ENCODE peak calls at places on chromosome X, in five cellular contexts. One of them, this sample, is unnamed.
A peak's percentile ranks its signal among the peaks of the same experiment; 100 is the strongest.

GRCh38 chrX:15873566-15873965 is 19.0 kb upstream of the AP1S2 start:
- DNase-seq in mesenchymal stem cell: no peak
- DNase-seq in trophoblast cell: no peak
- DNase-seq in IMR-90: peak; percentile 6
- DNase-seq in H1: no peak
- DNase-seq in this sample: no peak

GRCh38 chrX:350148-350533 is 31.5 kb upstream of the GTPBP6 start:
- DNase-seq in mesenchymal stem cell: no peak
- DNase-seq in trophoblast cell: no peak
- DNase-seq in IMR-90: no peak
- DNase-seq in H1: no peak
- DNase-seq in this sample: no peak

GRCh38 chrX:97850911-97851310 is 967.2 kb downstream of the RPA4 start:
- DNase-seq in mesenchymal stem cell: no peak
- DNase-seq in trophoblast cell: no peak
- DNase-seq in IMR-90: peak; percentile 8
- DNase-seq in H1: no peak
- DNase-seq in this sample: no peak

GRCh38 chrX:152926279-152926678 is 28.4 kb downstream of the ZNF185 start:
- DNase-seq in mesenchymal stem cell: peak; percentile 74
- DNase-seq in trophoblast cell: peak; percentile 25
- DNase-seq in IMR-90: peak; percentile 70
- DNase-seq in H1: peak; percentile 58
- DNase-seq in this sample: peak; percentile 38

GRCh38 chrX:104113237-104113965 is 1.1 kb downstream of the ZCCHC18 start:
- DNase-seq in mesenchymal stem cell: peak; percentile 66
- DNase-seq in trophoblast cell: peak; percentile 36
- DNase-seq in IMR-90: peak; percentile 53
- DNase-seq in H1: peak; percentile 49
- DNase-seq in this sample: peak; percentile 37

GRCh38 chrX:134287356-134287755 is 50.4 kb downstream of the CCDC160 start:
- DNase-seq in mesenchymal stem cell: no peak
- DNase-seq in trophoblast cell: no peak
- DNase-seq in IMR-90: no peak
- DNase-seq in H1: no peak
- DNase-seq in this sample: no peak

GRCh38 chrX:68693481-68694410 is 46.3 kb downstream of the STARD8 start:
- DNase-seq in mesenchymal stem cell: peak; percentile 60
- DNase-seq in trophoblast cell: peak; percentile 64
- DNase-seq in IMR-90: peak; percentile 50
- DNase-seq in H1: peak; percentile 71
- DNase-seq in this sample: peak; percentile 59

GRCh38 chrX:130093271-130093670 is 17.0 kb downstream of the ELF4 start:
- DNase-seq in mesenchymal stem cell: no peak
- DNase-seq in trophoblast cell: no peak
- DNase-seq in IMR-90: no peak
- DNase-seq in H1: no peak
- DNase-seq in this sample: no peak

GRCh38 chrX:74421181-74422028 is at the start of gene SLC16A2:
- DNase-seq in mesenchymal stem cell: peak; percentile 89
- DNase-seq in trophoblast cell: peak; percentile 50
- DNase-seq in IMR-90: peak; percentile 79
- DNase-seq in H1: peak; percentile 60
- DNase-seq in this sample: peak; percentile 62

GRCh38 chrX:74420194-74421035 is 878 bp upstream of the SLC16A2 start:
- DNase-seq in mesenchymal stem cell: peak; percentile 57
- DNase-seq in trophoblast cell: peak; percentile 61
- DNase-seq in IMR-90: peak; percentile 48
- DNase-seq in H1: peak; percentile 68
- DNase-seq in this sample: peak; percentile 48

GRCh38 chrX:74422029-74422352 is 698 bp downstream of the SLC16A2 start:
- DNase-seq in mesenchymal stem cell: no peak
- DNase-seq in trophoblast cell: no peak
- DNase-seq in IMR-90: no peak
- DNase-seq in H1: no peak
- DNase-seq in this sample: no peak

GRCh38 chrX:74422576-74423288 is 1.4 kb downstream of the SLC16A2 start:
- DNase-seq in mesenchymal stem cell: peak; percentile 73
- DNase-seq in trophoblast cell: no peak
- DNase-seq in IMR-90: peak; percentile 66
- DNase-seq in H1: peak; percentile 70
- DNase-seq in this sample: peak; percentile 42

GRCh38 chrX:74419861-74420193 is 1.5 kb upstream of the SLC16A2 start:
- DNase-seq in mesenchymal stem cell: no peak
- DNase-seq in trophoblast cell: peak; percentile 75
- DNase-seq in IMR-90: no peak
- DNase-seq in H1: no peak
- DNase-seq in this sample: peak; percentile 9
- H3K14ac ChIP-seq in mesenchymal stem cell: peak overlapping the region; percentile 26
- H3K14ac ChIP-seq in trophoblast cell: no peak overlapping the region
- H3K14ac ChIP-seq in IMR-90: peak overlapping the region; percentile 15
- H3K14ac ChIP-seq in H1: no peak overlapping the region
- H3K14ac ChIP-seq in this sample: peak overlapping the region; percentile 71

DNA sequence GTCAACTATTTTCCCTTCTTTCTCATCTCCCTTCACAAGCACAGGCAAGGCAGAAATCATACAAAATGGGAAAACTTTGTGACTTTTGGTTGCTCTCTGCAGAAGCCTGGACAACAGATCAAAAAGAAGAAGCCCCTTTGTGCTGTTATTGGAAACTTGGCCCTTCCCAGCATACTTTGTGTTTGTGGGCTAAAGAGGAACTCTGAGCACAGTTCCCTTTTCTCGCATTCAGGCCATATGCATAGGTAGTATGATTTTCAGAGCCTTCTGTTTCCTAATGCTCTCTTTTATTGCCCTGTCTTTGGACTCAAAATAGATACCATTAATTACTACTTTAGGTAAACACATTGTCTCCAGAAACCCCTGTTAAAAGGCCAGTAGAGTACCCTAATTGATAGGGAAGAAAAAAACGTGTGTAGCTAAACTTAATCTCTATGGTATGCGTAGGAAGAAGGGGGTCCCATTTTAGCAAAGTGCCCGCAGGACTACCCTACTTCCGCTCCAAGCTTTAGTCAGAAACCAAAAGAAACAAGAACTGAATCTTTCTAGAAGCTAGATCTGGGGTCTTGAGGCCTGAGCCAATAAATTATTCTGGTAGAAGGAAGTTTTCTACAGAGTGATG is 26.6 kb downstream of the VSIG4 start:
- DNase-seq in mesenchymal stem cell: no peak
- DNase-seq in trophoblast cell: no peak
- DNase-seq in IMR-90: no peak
- DNase-seq in H1: no peak
- DNase-seq in this sample: no peak
- H3K4me3 ChIP-seq in mesenchymal stem cell: no peak overlapping the region
- H3K4me3 ChIP-seq in trophoblast cell: no peak overlapping the region
- H3K4me3 ChIP-seq in IMR-90: no peak overlapping the region
- H3K4me3 ChIP-seq in H1: no peak overlapping the region
- H3K4me3 ChIP-seq in this sample: no peak overlapping the region

GRCh38 chrX:32087663-32088062 is 1015.8 kb upstream of the FTHL17 start:
- DNase-seq in mesenchymal stem cell: no peak
- DNase-seq in trophoblast cell: no peak
- DNase-seq in IMR-90: no peak
- DNase-seq in H1: no peak
- DNase-seq in this sample: no peak
- H3K14ac ChIP-seq in mesenchymal stem cell: no peak overlapping the region
- H3K14ac ChIP-seq in trophoblast cell: no peak overlapping the region
- H3K14ac ChIP-seq in IMR-90: no peak overlapping the region
- H3K14ac ChIP-seq in H1: no peak overlapping the region
- H3K14ac ChIP-seq in this sample: no peak overlapping the region

DNA sequence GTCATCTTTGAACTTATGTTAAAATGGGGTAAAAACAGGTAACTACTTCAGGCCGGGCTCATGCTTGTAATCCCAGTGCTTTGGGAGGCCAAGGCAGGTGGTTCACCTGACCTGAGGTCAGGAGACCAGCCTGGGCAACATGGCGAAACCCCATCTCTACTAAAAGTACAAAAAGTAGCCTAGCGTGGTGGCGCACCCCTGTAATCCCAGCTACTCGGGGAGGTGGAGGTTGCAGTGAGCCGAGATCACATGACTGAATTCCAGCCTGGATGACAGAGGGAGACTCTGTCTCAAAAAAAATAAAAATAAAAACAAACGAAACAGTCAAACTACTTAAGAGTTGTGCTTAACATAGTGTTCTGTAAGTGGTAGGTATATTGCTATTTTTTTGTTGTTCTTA is 2.5 kb downstream of the DDX3X start:
- DNase-seq in mesenchymal stem cell: no peak
- DNase-seq in trophoblast cell: peak; percentile 32
- DNase-seq in IMR-90: no peak
- DNase-seq in H1: no peak
- DNase-seq in this sample: no peak
- H3K4me3 ChIP-seq in mesenchymal stem cell: no peak overlapping the region
- H3K4me3 ChIP-seq in trophoblast cell: peak overlapping the region; percentile 50
- H3K4me3 ChIP-seq in IMR-90: peak overlapping the region; percentile 68
- H3K4me3 ChIP-seq in H1: peak overlapping the region; percentile 99
- H3K4me3 ChIP-seq in this sample: peak overlapping the region; percentile 74

GRCh38 chrX:20947411-20947912 is 426.8 kb upstream of the CNKSR2 start:
- DNase-seq in mesenchymal stem cell: no peak
- DNase-seq in trophoblast cell: peak; percentile 30
- DNase-seq in IMR-90: no peak
- DNase-seq in H1: no peak
- DNase-seq in this sample: no peak

GRCh38 chrX:20954014-20954413 is 420.2 kb upstream of the CNKSR2 start:
- DNase-seq in mesenchymal stem cell: no peak
- DNase-seq in trophoblast cell: no peak
- DNase-seq in IMR-90: no peak
- DNase-seq in H1: no peak
- DNase-seq in this sample: no peak

GRCh38 chrX:20951016-20951795 is 423.0 kb upstream of the CNKSR2 start:
- DNase-seq in mesenchymal stem cell: no peak
- DNase-seq in trophoblast cell: peak; percentile 3
- DNase-seq in IMR-90: no peak
- DNase-seq in H1: no peak
- DNase-seq in this sample: no peak

DNA sequence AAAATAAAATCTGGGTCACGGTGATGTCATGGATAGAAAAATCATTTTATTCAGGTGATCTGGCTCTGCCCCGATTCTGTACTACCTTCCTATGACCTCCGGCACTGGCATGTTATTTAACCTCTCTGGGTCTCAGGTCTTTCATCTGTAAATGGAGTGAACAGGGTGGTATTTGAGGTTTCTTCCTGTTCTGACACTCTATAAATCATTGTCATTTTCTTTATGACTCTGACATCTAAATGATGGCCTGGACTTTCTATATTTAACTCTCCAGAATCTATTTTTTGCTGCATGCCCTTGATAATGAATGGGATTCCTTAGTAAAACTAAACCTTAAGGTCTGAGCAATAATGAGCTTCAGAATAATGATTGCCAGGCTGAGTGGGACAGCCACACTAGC is 422.0 kb upstream of the CNKSR2 start:
- DNase-seq in mesenchymal stem cell: no peak
- DNase-seq in trophoblast cell: no peak
- DNase-seq in IMR-90: no peak
- DNase-seq in H1: no peak
- DNase-seq in this sample: no peak
- H3K14ac ChIP-seq in mesenchymal stem cell: no peak overlapping the region
- H3K14ac ChIP-seq in trophoblast cell: no peak overlapping the region
- H3K14ac ChIP-seq in IMR-90: no peak overlapping the region
- H3K14ac ChIP-seq in H1: no peak overlapping the region
- H3K14ac ChIP-seq in this sample: no peak overlapping the region

DNA sequence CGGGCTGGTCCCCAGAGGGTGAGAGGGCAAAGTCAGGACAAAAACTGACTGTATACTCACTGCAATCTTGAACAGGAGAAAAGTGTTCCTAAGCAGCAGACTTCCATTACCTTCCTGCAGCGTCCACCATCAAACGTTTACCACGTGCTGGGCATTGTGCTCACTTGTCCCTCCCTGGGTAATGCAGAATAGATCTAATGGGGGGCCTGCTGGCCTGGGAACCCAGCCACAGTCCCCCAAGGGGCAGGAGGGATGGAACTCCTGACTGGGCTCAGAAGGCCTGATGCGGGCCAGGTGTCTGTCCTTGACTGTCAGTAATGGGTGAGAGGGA is 37.6 kb upstream of the FAM156A start:
- DNase-seq in mesenchymal stem cell: no peak
- DNase-seq in trophoblast cell: no peak
- DNase-seq in IMR-90: no peak
- DNase-seq in H1: no peak
- DNase-seq in this sample: no peak
- H3K4me3 ChIP-seq in mesenchymal stem cell: no peak overlapping the region
- H3K4me3 ChIP-seq in trophoblast cell: no peak overlapping the region
- H3K4me3 ChIP-seq in IMR-90: peak overlapping the region; percentile 74
- H3K4me3 ChIP-seq in H1: peak overlapping the region; percentile 88
- H3K4me3 ChIP-seq in this sample: peak overlapping the region; percentile 89